ENCODE peak calls at places on chromosomes 1 and 21, in nine cellular contexts. One of them, this sample, is unnamed.

GRCh38 chr1:11012260-11013159 is at the start of gene TARDBP:
- DNase-seq in left ventricle myocardium inferior: peak; percentile 90
- DNase-seq in Panc1: peak; percentile 80
- DNase-seq in body of pancreas: peak; percentile 91
- DNase-seq in aorta: peak; percentile 94
- DNase-seq in neural progenitor cell: peak; percentile 95
- DNase-seq in upper lobe of right lung: peak; percentile 95
- DNase-seq in H1: peak; percentile 44
- DNase-seq in spleen: peak; percentile 97
- DNase-seq in this sample: peak; percentile 78

GRCh38 chr1:30976143-30976542 is 67.6 kb upstream of the SDC3 start:
- DNase-seq in left ventricle myocardium inferior: no peak
- DNase-seq in Panc1: no peak
- DNase-seq in body of pancreas: no peak
- DNase-seq in aorta: no peak
- DNase-seq in neural progenitor cell: no peak
- DNase-seq in upper lobe of right lung: no peak
- DNase-seq in H1: no peak
- DNase-seq in spleen: no peak
- DNase-seq in this sample: peak; percentile 85

GRCh38 chr1:160681067-160681890 is 30.3 kb downstream of the CD48 start:
- DNase-seq in left ventricle myocardium inferior: peak; percentile 48
- DNase-seq in Panc1: peak; percentile 25
- DNase-seq in body of pancreas: peak; percentile 21
- DNase-seq in aorta: peak; percentile 87
- DNase-seq in neural progenitor cell: peak; percentile 93
- DNase-seq in upper lobe of right lung: peak; percentile 85
- DNase-seq in H1: peak; percentile 90
- DNase-seq in spleen: peak; percentile 94
- DNase-seq in this sample: no peak

GRCh38 chr1:42737257-42737656 is 2.8 kb downstream of the CLDN19 start:
- DNase-seq in left ventricle myocardium inferior: no peak
- DNase-seq in Panc1: no peak
- DNase-seq in body of pancreas: peak; percentile 64
- DNase-seq in aorta: no peak
- DNase-seq in neural progenitor cell: no peak
- DNase-seq in upper lobe of right lung: no peak
- DNase-seq in H1: no peak
- DNase-seq in spleen: no peak
- DNase-seq in this sample: no peak

GRCh38 chr1:36450270-36450918 is at the start of gene OSCP1:
- DNase-seq in left ventricle myocardium inferior: peak; percentile 96
- DNase-seq in Panc1: peak; percentile 84
- DNase-seq in body of pancreas: peak; percentile 94
- DNase-seq in aorta: peak; percentile 97
- DNase-seq in neural progenitor cell: peak; percentile 98
- DNase-seq in upper lobe of right lung: peak; percentile 97
- DNase-seq in H1: peak; percentile 87
- DNase-seq in spleen: peak; percentile 95
- DNase-seq in this sample: peak; percentile 93

GRCh38 chr1:91697322-91698260 is 188.4 kb downstream of the TGFBR3 start:
- DNase-seq in left ventricle myocardium inferior: no peak
- DNase-seq in Panc1: no peak
- DNase-seq in body of pancreas: no peak
- DNase-seq in aorta: no peak
- DNase-seq in neural progenitor cell: no peak
- DNase-seq in upper lobe of right lung: no peak
- DNase-seq in H1: no peak
- DNase-seq in spleen: no peak
- DNase-seq in this sample: peak; percentile 57

GRCh38 chr21:42302794-42303193 is 12.4 kb downstream of the TFF3 start:
- DNase-seq in left ventricle myocardium inferior: no peak
- DNase-seq in Panc1: no peak
- DNase-seq in body of pancreas: no peak
- DNase-seq in aorta: no peak
- DNase-seq in neural progenitor cell: no peak
- DNase-seq in upper lobe of right lung: no peak
- DNase-seq in H1: no peak
- DNase-seq in spleen: no peak
- DNase-seq in this sample: no peak

GRCh38 chr1:77016371-77016770 is 149.1 kb downstream of the ST6GALNAC5 start:
- DNase-seq in left ventricle myocardium inferior: no peak
- DNase-seq in Panc1: no peak
- DNase-seq in body of pancreas: no peak
- DNase-seq in aorta: no peak
- DNase-seq in neural progenitor cell: peak; percentile 65
- DNase-seq in upper lobe of right lung: no peak
- DNase-seq in H1: no peak
- DNase-seq in spleen: no peak
- DNase-seq in this sample: no peak

GRCh38 chr1:110212165-110213142 is 2.3 kb downstream of the KCNC4 start:
- DNase-seq in left ventricle myocardium inferior: no peak
- DNase-seq in Panc1: no peak
- DNase-seq in body of pancreas: no peak
- DNase-seq in aorta: no peak
- DNase-seq in neural progenitor cell: peak; percentile 44
- DNase-seq in upper lobe of right lung: no peak
- DNase-seq in H1: no peak
- DNase-seq in spleen: no peak
- DNase-seq in this sample: no peak

GRCh38 chr1:53826367-53826766 is 11.7 kb downstream of the NDC1 start:
- DNase-seq in left ventricle myocardium inferior: no peak
- DNase-seq in Panc1: no peak
- DNase-seq in body of pancreas: no peak
- DNase-seq in aorta: no peak
- DNase-seq in neural progenitor cell: peak; percentile 6
- DNase-seq in upper lobe of right lung: no peak
- DNase-seq in H1: no peak
- DNase-seq in spleen: no peak
- DNase-seq in this sample: no peak

GRCh38 chr1:92291372-92291999 is 7.3 kb downstream of the GLMN start:
- DNase-seq in left ventricle myocardium inferior: no peak
- DNase-seq in Panc1: no peak
- DNase-seq in body of pancreas: no peak
- DNase-seq in aorta: no peak
- DNase-seq in neural progenitor cell: peak; percentile 64
- DNase-seq in upper lobe of right lung: no peak
- DNase-seq in H1: no peak
- DNase-seq in spleen: no peak
- DNase-seq in this sample: peak; percentile 42

GRCh38 chr1:156115514-156116374 is 1.2 kb downstream of the LMNA start:
- DNase-seq in left ventricle myocardium inferior: peak; percentile 64
- DNase-seq in Panc1: no peak
- DNase-seq in body of pancreas: peak; percentile 73
- DNase-seq in aorta: peak; percentile 82
- DNase-seq in neural progenitor cell: peak; percentile 55
- DNase-seq in upper lobe of right lung: peak; percentile 83
- DNase-seq in H1: no peak
- DNase-seq in spleen: no peak
- DNase-seq in this sample: no peak

GRCh38 chr1:71869326-71869725 is 413.0 kb downstream of the NEGR1 start:
- DNase-seq in left ventricle myocardium inferior: no peak
- DNase-seq in Panc1: no peak
- DNase-seq in body of pancreas: no peak
- DNase-seq in aorta: no peak
- DNase-seq in neural progenitor cell: no peak
- DNase-seq in upper lobe of right lung: no peak
- DNase-seq in H1: no peak
- DNase-seq in spleen: no peak
- DNase-seq in this sample: no peak

GRCh38 chr1:215277537-215277936 is 195.0 kb downstream of the KCNK2 start:
- DNase-seq in left ventricle myocardium inferior: no peak
- DNase-seq in Panc1: no peak
- DNase-seq in body of pancreas: no peak
- DNase-seq in aorta: no peak
- DNase-seq in neural progenitor cell: no peak
- DNase-seq in upper lobe of right lung: no peak
- DNase-seq in H1: no peak
- DNase-seq in spleen: no peak
- DNase-seq in this sample: peak; percentile 24

GRCh38 chr1:210541680-210542358 is 213.1 kb downstream of the HHAT start:
- DNase-seq in left ventricle myocardium inferior: no peak
- DNase-seq in Panc1: no peak
- DNase-seq in body of pancreas: no peak
- DNase-seq in aorta: no peak
- DNase-seq in neural progenitor cell: peak; percentile 9
- DNase-seq in upper lobe of right lung: no peak
- DNase-seq in H1: no peak
- DNase-seq in spleen: no peak
- DNase-seq in this sample: peak; percentile 32

GRCh38 chr1:164577291-164577690 is 18.3 kb downstream of the PBX1 start:
- DNase-seq in left ventricle myocardium inferior: no peak
- DNase-seq in Panc1: no peak
- DNase-seq in body of pancreas: no peak
- DNase-seq in aorta: no peak
- DNase-seq in neural progenitor cell: no peak
- DNase-seq in upper lobe of right lung: no peak
- DNase-seq in H1: no peak
- DNase-seq in spleen: no peak
- DNase-seq in this sample: no peak

GRCh38 chr21:46012154-46012553 is 30.6 kb downstream of the COL6A1 start:
- DNase-seq in left ventricle myocardium inferior: no peak
- DNase-seq in Panc1: no peak
- DNase-seq in body of pancreas: no peak
- DNase-seq in aorta: no peak
- DNase-seq in neural progenitor cell: no peak
- DNase-seq in upper lobe of right lung: no peak
- DNase-seq in H1: no peak
- DNase-seq in spleen: no peak
- DNase-seq in this sample: no peak

GRCh38 chr1:225943582-225943981 is 2.6 kb upstream of the LEFTY2 start:
- DNase-seq in left ventricle myocardium inferior: no peak
- DNase-seq in Panc1: no peak
- DNase-seq in body of pancreas: no peak
- DNase-seq in aorta: no peak
- DNase-seq in neural progenitor cell: no peak
- DNase-seq in upper lobe of right lung: no peak
- DNase-seq in H1: no peak
- DNase-seq in spleen: no peak
- DNase-seq in this sample: no peak

GRCh38 chr21:43332872-43333300 is 94.0 kb downstream of the SIK1 start:
- DNase-seq in left ventricle myocardium inferior: no peak
- DNase-seq in Panc1: no peak
- DNase-seq in body of pancreas: no peak
- DNase-seq in aorta: no peak
- DNase-seq in neural progenitor cell: peak; percentile 31
- DNase-seq in upper lobe of right lung: no peak
- DNase-seq in H1: no peak
- DNase-seq in spleen: no peak
- DNase-seq in this sample: no peak

GRCh38 chr1:40742363-40743061 is 41.1 kb upstream of the KCNQ4 start:
- DNase-seq in left ventricle myocardium inferior: no peak
- DNase-seq in Panc1: no peak
- DNase-seq in body of pancreas: no peak
- DNase-seq in aorta: no peak
- DNase-seq in neural progenitor cell: no peak
- DNase-seq in upper lobe of right lung: no peak
- DNase-seq in H1: no peak
- DNase-seq in spleen: no peak
- DNase-seq in this sample: no peak
- H3K36me3 ChIP-seq in left ventricle myocardium inferior: peaks cover 52% of the 10 kb centered on the region
- H3K36me3 ChIP-seq in Panc1: peaks cover 12% of the 10 kb centered on the region
- H3K36me3 ChIP-seq in body of pancreas: peaks cover 6% of the 10 kb centered on the region
- H3K36me3 ChIP-seq in aorta: no peaks in the 10 kb centered on the region
- H3K36me3 ChIP-seq in neural progenitor cell: no peaks in the 10 kb centered on the region
- H3K36me3 ChIP-seq in upper lobe of right lung: peaks cover 44% of the 10 kb centered on the region
- H3K36me3 ChIP-seq in H1: peaks cover 12% of the 10 kb centered on the region
- H3K36me3 ChIP-seq in spleen: peaks cover 30% of the 10 kb centered on the region
- H3K36me3 ChIP-seq in this sample: peaks cover 23% of the 10 kb centered on the region

DNA sequence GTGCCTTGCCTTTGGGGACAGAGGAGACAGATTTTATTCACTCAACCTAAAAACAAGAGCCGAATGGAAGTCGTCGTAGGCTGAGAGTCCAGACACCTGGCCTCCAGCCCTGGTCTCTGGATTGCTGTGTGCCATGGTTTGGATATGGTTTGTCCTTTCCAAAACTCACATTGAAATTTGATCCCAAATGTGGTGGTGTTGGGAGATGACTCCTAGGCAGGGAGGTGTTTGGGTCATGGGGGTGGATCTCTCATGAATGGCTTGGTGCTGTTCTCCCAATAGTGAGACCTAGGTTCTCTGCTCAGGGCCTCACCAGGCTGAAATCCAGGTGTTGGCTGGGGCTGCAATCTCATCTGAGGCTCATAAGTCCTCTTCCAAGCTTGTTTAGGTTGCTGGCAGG is 75.5 kb downstream of the FOXD2 start:
- DNase-seq in left ventricle myocardium inferior: no peak
- DNase-seq in Panc1: no peak
- DNase-seq in body of pancreas: no peak
- DNase-seq in aorta: no peak
- DNase-seq in neural progenitor cell: no peak
- DNase-seq in upper lobe of right lung: no peak
- DNase-seq in H1: no peak
- DNase-seq in spleen: peak; percentile 13
- DNase-seq in this sample: no peak
- H3K27me3 ChIP-seq in left ventricle myocardium inferior: peaks cover 100% of the 10 kb centered on the region
- H3K27me3 ChIP-seq in Panc1: peaks cover 9% of the 10 kb centered on the region
- H3K27me3 ChIP-seq in body of pancreas: no peaks in the 10 kb centered on the region
- H3K27me3 ChIP-seq in aorta: no peaks in the 10 kb centered on the region
- H3K27me3 ChIP-seq in neural progenitor cell: peaks cover 65% of the 10 kb centered on the region
- H3K27me3 ChIP-seq in upper lobe of right lung: peaks cover 32% of the 10 kb centered on the region
- H3K27me3 ChIP-seq in H1: peaks cover 18% of the 10 kb centered on the region
- H3K27me3 ChIP-seq in spleen: peaks cover 47% of the 10 kb centered on the region
- H3K27me3 ChIP-seq in this sample: peaks cover 25% of the 10 kb centered on the region

GRCh38 chr1:245777752-245778151 is 623.0 kb downstream of the KIF26B start:
- DNase-seq in left ventricle myocardium inferior: no peak
- DNase-seq in Panc1: no peak
- DNase-seq in body of pancreas: no peak
- DNase-seq in aorta: no peak
- DNase-seq in neural progenitor cell: no peak
- DNase-seq in upper lobe of right lung: no peak
- DNase-seq in H1: no peak
- DNase-seq in spleen: no peak
- DNase-seq in this sample: no peak
- H3K36me3 ChIP-seq in left ventricle myocardium inferior: no peaks in the 10 kb centered on the region
- H3K36me3 ChIP-seq in Panc1: no peaks in the 10 kb centered on the region
- H3K36me3 ChIP-seq in body of pancreas: no peaks in the 10 kb centered on the region
- H3K36me3 ChIP-seq in aorta: no peaks in the 10 kb centered on the region
- H3K36me3 ChIP-seq in neural progenitor cell: no peaks in the 10 kb centered on the region
- H3K36me3 ChIP-seq in upper lobe of right lung: no peaks in the 10 kb centered on the region
- H3K36me3 ChIP-seq in H1: no peaks in the 10 kb centered on the region
- H3K36me3 ChIP-seq in spleen: no peaks in the 10 kb centered on the region
- H3K36me3 ChIP-seq in this sample: no peaks in the 10 kb centered on the region

DNA sequence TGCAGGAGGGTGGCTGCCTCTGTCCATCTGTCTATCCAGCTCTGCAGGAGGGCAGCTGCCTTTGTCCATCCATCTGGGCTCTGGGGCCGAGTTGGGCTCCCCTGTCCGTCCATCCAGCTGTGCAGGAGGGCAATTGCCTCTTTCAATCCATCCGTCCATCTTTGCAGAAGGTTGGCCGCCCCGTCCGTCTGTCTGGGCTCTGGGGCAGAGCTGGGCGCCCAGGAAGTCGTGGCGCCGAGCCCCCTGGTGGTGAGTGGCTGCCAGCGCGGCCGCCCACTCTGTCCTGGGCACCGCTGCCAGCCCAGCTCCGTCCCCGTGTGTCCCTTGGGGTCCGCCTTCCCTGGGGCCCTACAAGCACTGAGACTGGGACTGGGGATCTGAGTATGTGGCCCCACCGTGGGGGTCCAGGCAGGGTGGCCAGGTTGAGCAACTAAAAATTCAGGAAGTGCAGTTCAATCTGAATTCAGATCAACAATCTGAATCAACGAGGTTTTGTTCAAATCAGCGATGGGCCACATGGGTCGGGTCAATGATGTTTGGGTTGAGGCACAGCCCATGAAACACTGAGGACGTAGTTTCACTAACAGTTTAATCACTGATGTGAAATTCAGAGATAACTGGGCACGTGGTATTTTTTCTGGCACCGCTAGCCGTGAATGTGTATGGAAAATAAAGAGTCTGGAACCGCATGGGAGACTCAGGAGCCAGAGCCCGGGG is 99.1 kb upstream of the ACTRT2 start:
- DNase-seq in left ventricle myocardium inferior: no peak
- DNase-seq in Panc1: no peak
- DNase-seq in body of pancreas: peak; percentile 34
- DNase-seq in aorta: no peak
- DNase-seq in neural progenitor cell: no peak
- DNase-seq in upper lobe of right lung: no peak
- DNase-seq in H1: no peak
- DNase-seq in spleen: no peak
- DNase-seq in this sample: no peak
- H3K27me3 ChIP-seq in left ventricle myocardium inferior: peaks cover 61% of the 10 kb centered on the region
- H3K27me3 ChIP-seq in Panc1: peaks cover 3% of the 10 kb centered on the region
- H3K27me3 ChIP-seq in body of pancreas: no peaks in the 10 kb centered on the region
- H3K27me3 ChIP-seq in aorta: no peaks in the 10 kb centered on the region
- H3K27me3 ChIP-seq in neural progenitor cell: no peaks in the 10 kb centered on the region
- H3K27me3 ChIP-seq in upper lobe of right lung: peaks cover 28% of the 10 kb centered on the region
- H3K27me3 ChIP-seq in H1: no peaks in the 10 kb centered on the region
- H3K27me3 ChIP-seq in spleen: peaks cover 30% of the 10 kb centered on the region
- H3K27me3 ChIP-seq in this sample: no peaks in the 10 kb centered on the region

This sample was measured in astrocyte.